ENCODE peak calls at places on chromosomes 12 and 14, in four cellular contexts. S is K562, H is HepG2, Y is GM12878. D is an unnamed sample.

GRCh38 chr14:95272057-95272456 is 47.7 kb downstream of the CLMN start:
- DNase-seq in S (no peak), H (no peak), Y (no peak), D (no peak)

GRCh38 chr14:74514471-74514932 is 20.9 kb downstream of the ISCA2 start:
- DNase-seq in S (no peak), H (peak), Y (no peak), D (no peak)

GRCh38 chr12:92439397-92439779 is 263.4 kb upstream of the PLEKHG7 start:
- DNase-seq in S (no peak), H (no peak), Y (no peak), D (no peak)

GRCh38 chr14:48973136-48973535 is 613.0 kb downstream of the RPS29 start:
- DNase-seq in S (no peak), H (no peak), Y (no peak), D (no peak)

GRCh38 chr14:61215222-61216010 is 65.7 kb downstream of the TMEM30B start:
- DNase-seq in S (no peak), H (no peak), Y (no peak), D (no peak)

GRCh38 chr14:52701223-52701622 is 5.8 kb upstream of the PSMC6 start:
- DNase-seq in S (no peak), H (no peak), Y (no peak), D (no peak)

GRCh38 chr14:53380508-53381225 is 227.5 kb upstream of the DDHD1 start:
- DNase-seq in S (no peak), H (no peak), Y (no peak), D (no peak)

GRCh38 chr12:117981267-117981666 is 12.5 kb upstream of the KSR2 start:
- DNase-seq in S (no peak), H (no peak), Y (no peak), D (no peak)

GRCh38 chr14:77140937-77141591 is 527 bp downstream of the ZDHHC22 start:
- DNase-seq in S (peak), H (no peak), Y (no peak), D (no peak)

GRCh38 chr12:54601841-54602240 is 13.4 kb upstream of the PPP1R1A start:
- DNase-seq in S (no peak), H (no peak), Y (no peak), D (no peak)

GRCh38 chr14:99821519-99822165 is 28.4 kb downstream of the EML1 start:
- DNase-seq in S (no peak), H (no peak), Y (no peak), D (no peak)

GRCh38 chr12:54262403-54262925 is 17.5 kb downstream of the CBX5 start:
- DNase-seq in S (no peak), H (no peak), Y (no peak), D (no peak)

GRCh38 chr12:480831-481230 is 21.1 kb downstream of the B4GALNT3 start:
- DNase-seq in S (no peak), H (no peak), Y (no peak), D (no peak)

GRCh38 chr12:106211973-106212372 is 35.8 kb downstream of the CKAP4 start:
- DNase-seq in S (no peak), H (no peak), Y (no peak), D (no peak)

GRCh38 chr12:79689477-79690155 is 1.1 kb downstream of the PAWR start:
- DNase-seq in S (no peak), H (peak), Y (no peak), D (no peak)

GRCh38 chr12:82299617-82300016 is 58.6 kb downstream of the CCDC59 start:
- DNase-seq in S (no peak), H (no peak), Y (no peak), D (no peak)

GRCh38 chr12:72272731-72273498 is 745 bp downstream of the TRHDE start:
- DNase-seq in S (no peak), H (no peak), Y (no peak), D (no peak)

GRCh38 chr12:67944093-67944492 is 45.2 kb upstream of the IFNG-AS1 start:
- DNase-seq in S (no peak), H (no peak), Y (no peak), D (no peak)

GRCh38 chr12:113259499-113259953 is 38.3 kb downstream of the TPCN1 start:
- DNase-seq in S (no peak), H (peak), Y (no peak), D (no peak)

GRCh38 chr14:98853063-98853729 is 418.8 kb downstream of the BCL11B start:
- DNase-seq in S (no peak), H (no peak), Y (no peak), D (no peak)

GRCh38 chr14:40467969-40468368 is 1035.7 kb upstream of the FBXO33 start:
- DNase-seq in S (no peak), H (no peak), Y (no peak), D (no peak)

GRCh38 chr14:61588419-61588901 is 106.9 kb upstream of the HIF1A start:
- DNase-seq in S (no peak), H (no peak), Y (no peak), D (no peak)

GRCh38 chr14:100715803-100716202 is 10.9 kb upstream of the DLK1 start:
- DNase-seq in S (no peak), H (no peak), Y (no peak), D (no peak)

GRCh38 chr14:64232095-64232830 is 61.9 kb downstream of the ESR2 start:
- DNase-seq in S (no peak), H (no peak), Y (peak), D (no peak)

GRCh38 chr12:879641-880040 is 69.9 kb downstream of the RAD52 start:
- DNase-seq in S (no peak), H (no peak), Y (no peak), D (no peak)

GRCh38 chr12:30761730-30762129 is 7.0 kb upstream of the CAPRIN2 start:
- DNase-seq in S (no peak), H (no peak), Y (no peak), D (no peak)
- H3K9ac ChIP-seq in S (no peak), H (no peak), Y (no peak), D (no peak)

DNA sequence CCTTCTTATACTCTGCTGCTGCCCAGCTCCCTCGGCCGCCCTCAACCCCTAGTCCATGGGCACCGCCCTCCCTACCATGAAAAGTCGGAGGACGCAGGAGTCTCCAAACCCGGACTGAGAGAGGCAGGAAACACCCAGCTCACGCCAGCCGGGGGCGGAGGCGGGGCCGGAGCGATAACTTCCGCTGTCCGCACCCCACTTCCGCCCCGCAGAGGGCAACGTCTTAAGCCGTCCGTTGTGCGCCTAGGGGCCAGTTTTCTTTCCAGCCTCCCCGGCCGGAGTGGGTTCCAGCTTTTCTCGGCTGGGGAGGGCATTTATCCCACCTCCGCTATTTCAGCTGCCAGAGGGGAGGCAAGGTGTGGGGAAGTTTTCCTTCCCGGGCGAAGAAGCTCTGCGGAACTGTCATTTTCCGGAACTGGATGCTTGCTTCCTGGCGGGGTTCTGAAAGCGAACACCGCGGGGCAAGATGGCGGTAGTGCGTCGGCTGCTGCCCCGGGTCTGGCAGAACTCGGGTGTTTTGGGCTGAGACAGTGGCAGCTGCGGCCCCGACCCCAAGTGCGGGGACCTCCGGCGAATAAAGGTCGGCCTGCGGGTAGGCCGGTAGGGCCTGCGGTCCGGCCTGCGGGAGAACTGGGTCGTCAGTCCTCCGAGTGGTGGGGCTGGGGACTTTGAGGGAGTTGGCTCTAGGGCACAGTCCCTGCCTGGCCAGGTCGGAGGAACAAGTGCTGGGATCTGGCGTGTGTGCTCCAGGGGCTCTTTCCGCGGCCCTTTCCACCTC is at the start of the genes KCTD10 and UBE3B:
- DNase-seq in S (peak), H (peak), Y (peak), D (peak)
- TF ChIP-seq REST in S (peak), H (no peak), Y (peak), D (no peak)

GRCh38 chr12:45309826-45310626 is 94.1 kb downstream of the ANO6 start:
- DNase-seq in S (no peak), H (no peak), Y (no peak), D (no peak)
- H3K9ac ChIP-seq in S (no peak), H (no peak), Y (no peak), D (no peak)

DNA sequence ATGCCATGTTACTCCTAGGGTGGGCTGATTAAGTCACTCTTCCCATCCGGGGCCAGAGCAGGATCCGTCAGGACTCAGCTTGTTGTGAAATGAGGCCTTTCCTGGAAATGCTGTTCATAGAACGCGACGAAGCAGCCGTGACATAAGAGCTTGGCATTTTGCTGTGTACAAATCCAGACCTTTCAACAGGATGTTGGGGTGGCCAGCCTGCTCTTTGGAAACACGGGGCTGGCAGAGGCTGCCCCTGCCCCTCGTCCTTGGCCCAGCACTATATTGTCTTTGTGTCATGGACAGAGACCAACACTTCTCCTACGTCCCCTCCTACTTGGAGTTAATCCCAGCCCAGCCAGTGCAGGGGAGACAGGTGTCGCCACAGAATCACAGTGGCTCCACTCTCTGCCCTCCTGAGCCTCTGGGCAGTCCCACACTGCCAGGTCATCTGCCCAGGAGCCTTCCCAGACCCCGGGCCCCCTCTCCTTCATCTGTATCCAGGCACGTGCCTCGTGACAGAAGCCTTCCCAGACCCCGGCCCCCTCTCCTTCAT is 18.6 kb upstream of the EIF5 start:
- DNase-seq in S (no peak), H (peak), Y (no peak), D (no peak)
- TF ChIP-seq REST in S (no peak), H (no peak), Y (no peak), D (no peak)

GRCh38 chr14:50040905-50041465 is 75.4 kb downstream of the VCPKMT start:
- DNase-seq in S (no peak), H (no peak), Y (no peak), D (no peak)
- H3K9ac ChIP-seq in S (no peak), H (no peak), Y (no peak), D (peak)

DNA sequence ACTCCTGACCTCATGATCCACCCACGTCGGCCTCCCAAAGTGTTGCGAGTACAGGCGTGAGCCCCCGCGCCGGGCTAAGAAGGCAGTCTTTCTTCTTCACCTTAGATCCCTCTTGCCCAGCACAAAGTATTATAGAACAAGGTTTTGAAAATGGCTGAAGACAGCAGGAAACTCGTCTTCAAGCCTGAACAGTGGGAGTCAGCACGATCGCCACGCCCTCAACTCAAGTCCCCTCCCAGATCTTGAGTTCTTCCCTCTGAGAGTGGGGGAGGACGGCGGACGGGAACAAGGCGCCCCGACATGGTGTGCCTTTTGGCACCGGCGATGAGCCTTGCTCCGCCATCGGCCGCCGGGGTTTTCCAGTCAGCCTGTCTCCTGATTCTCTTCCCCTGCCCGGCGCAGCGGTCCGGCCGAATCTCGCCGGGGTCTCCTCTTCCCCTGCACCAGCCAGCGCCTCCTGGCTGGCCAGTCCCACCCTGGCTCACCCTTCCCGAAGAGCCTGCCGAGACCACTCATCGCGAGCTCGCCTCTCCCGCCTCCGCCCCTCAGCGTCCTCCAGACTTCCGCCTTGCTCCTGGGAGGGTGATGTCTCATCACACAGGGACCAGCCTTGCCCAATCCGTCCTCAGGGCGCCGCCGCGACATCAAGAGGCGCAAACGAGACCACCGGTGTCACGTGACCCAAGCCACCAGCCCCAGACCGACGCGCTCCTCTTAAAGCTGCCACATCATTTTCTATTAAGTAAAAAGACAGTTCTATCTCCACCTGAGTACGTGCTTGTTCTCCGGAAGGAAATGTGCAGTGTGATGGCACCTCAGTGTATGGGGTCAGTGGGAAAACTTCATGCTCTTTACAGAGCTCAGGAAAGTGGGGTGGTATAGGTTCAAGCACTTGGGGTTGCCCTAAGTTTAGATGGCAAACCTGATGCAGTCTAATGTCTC is at the start of gene CHMP4A:
- DNase-seq in S (peak), H (peak), Y (peak), D (peak)
- TF ChIP-seq REST in S (peak), H (no peak), Y (no peak), D (no peak)

DNA sequence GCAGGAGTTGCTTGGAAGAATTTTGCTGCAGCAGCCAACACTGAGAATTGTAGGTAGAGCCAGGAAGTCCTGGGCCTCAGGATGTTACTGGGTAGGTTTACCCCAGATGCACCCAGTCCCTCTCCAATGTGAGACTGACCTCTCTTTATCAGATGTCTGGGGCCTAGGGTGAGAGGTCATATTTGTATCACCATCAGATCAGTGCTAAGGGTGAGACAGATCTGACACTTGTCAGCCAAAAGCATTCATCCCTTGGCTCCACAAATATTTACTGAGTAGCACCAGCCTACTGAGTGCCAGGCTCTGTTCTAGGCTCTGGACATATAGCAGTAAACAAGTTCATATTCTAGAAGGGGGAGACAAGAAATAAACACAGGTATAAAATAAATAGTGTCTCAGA is 4.3 kb downstream of the TROAP start:
- DNase-seq in S (no peak), H (no peak), Y (no peak), D (no peak)
- H3K9ac ChIP-seq in S (no peak), H (no peak), Y (no peak), D (no peak)

GRCh38 chr14:21103710-21104447 is 3.0 kb downstream of the TMEM253 start:
- DNase-seq in S (peak), H (peak), Y (peak), D (peak)
- TF ChIP-seq REST in S (no peak), H (no peak), Y (no peak), D (no peak)

GRCh38 chr12:96985515-96986362 is 78.7 kb downstream of the NEDD1 start:
- DNase-seq in S (peak), H (no peak), Y (no peak), D (peak)
- H3K9ac ChIP-seq in S (no peak), H (no peak), Y (no peak), D (no peak)

DNA sequence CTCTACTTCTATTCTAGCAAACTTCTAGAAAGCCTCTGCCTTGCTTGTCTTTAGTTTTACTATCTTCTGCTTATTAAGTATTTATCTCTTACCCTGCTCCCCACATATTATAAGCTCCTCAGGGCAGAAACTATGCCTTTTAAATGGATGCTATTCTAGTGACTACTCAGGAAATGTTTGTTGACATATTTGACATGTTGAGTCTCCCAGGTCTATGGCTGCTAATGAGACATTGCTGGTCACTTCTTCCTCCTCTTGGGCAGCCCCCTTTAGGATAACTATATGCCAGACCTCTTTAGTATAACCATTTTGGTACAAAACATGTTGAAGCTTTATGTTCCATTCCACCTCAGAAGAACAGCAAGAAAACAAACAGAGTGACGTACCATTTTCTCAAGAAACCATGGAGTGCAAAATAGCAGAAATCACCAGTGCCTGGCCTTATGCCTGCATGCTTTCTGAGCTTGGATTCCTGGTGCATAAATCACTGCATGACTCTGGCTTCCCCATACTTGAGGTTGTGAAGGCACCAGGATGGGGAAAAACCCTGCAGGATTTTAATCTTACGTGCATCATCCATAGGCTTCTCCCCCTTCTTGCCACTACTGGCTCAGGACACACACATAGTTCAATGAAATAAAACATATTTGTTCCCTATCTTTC is 202.6 kb downstream of the TMX1 start:
- DNase-seq in S (no peak), H (no peak), Y (no peak), D (no peak)
- TF ChIP-seq REST in S (no peak), H (no peak), Y (no peak), D (no peak)

D was measured in HCT116.